ENCODE peak calls at places on chromosome 17, in six cellular contexts. Z, S, U, W, B and V are unnamed samples.
A peak's percentile ranks its signal among the peaks of the same experiment; 100 is the strongest.

GRCh38 chr17:32551186-32551955 is 64.6 kb downstream of the CDK5R1 start:
- DNase-seq in Z (no peak), S (no peak), U (no peak), W (no peak), B (no peak), V (no peak)

GRCh38 chr17:50612281-50612680 is 22.4 kb upstream of the ABCC3 start:
- DNase-seq in Z (no peak), S (no peak), U (no peak), W (no peak), B (peak; percentile 50), V (no peak)

GRCh38 chr17:50346313-50347086 is 574 bp downstream of the XYLT2 start:
- DNase-seq in Z (peak; percentile 76), S (peak; percentile 55), U (peak; percentile 65), W (peak; percentile 59), B (peak; percentile 87), V (no peak)

GRCh38 chr17:58096892-58097291 is 13.7 kb downstream of the DYNLL2 start:
- DNase-seq in Z (no peak), S (no peak), U (no peak), W (no peak), B (no peak), V (no peak)

GRCh38 chr17:57601328-57601727 is 143.8 kb downstream of the CCDC182 start:
- DNase-seq in Z (no peak), S (no peak), U (no peak), W (no peak), B (no peak), V (no peak)

GRCh38 chr17:4204676-4205075 is 59.1 kb downstream of the ANKFY1 start:
- DNase-seq in Z (peak; percentile 94), S (peak; percentile 64), U (no peak), W (no peak), B (no peak), V (no peak)

GRCh38 chr17:31550389-31551056 is 159.0 kb downstream of the RAB11FIP4 start:
- DNase-seq in Z (no peak), S (peak; percentile 41), U (no peak), W (no peak), B (no peak), V (no peak)

GRCh38 chr17:54882371-54882770 is 18.3 kb upstream of the TOM1L1 start:
- DNase-seq in Z (no peak), S (no peak), U (no peak), W (no peak), B (no peak), V (no peak)

GRCh38 chr17:67570797-67571196 is 146.9 kb upstream of the NOL11 start:
- DNase-seq in Z (no peak), S (no peak), U (no peak), W (no peak), B (no peak), V (no peak)

GRCh38 chr17:82349287-82349701 is 9.8 kb upstream of the TEX19 start:
- DNase-seq in Z (no peak), S (no peak), U (no peak), W (no peak), B (no peak), V (no peak)

GRCh38 chr17:57566724-57567123 is 178.4 kb downstream of the CCDC182 start:
- DNase-seq in Z (no peak), S (no peak), U (no peak), W (no peak), B (peak; percentile 49), V (no peak)

GRCh38 chr17:41784207-41784744 is 2.2 kb downstream of the JUP start:
- DNase-seq in Z (no peak), S (peak; percentile 68), U (peak; percentile 67), W (peak; percentile 76), B (no peak), V (no peak)

GRCh38 chr17:38509008-38509771 is 80.9 kb downstream of the ARHGAP23 start:
- DNase-seq in Z (peak; percentile 90), S (peak; percentile 95), U (peak; percentile 97), W (peak; percentile 94), B (peak; percentile 82), V (peak; percentile 54)

GRCh38 chr17:82126479-82127314 is 28.7 kb upstream of the FASN start:
- DNase-seq in Z (no peak), S (no peak), U (no peak), W (no peak), B (no peak), V (no peak)

GRCh38 chr17:14756469-14756868 is 455.6 kb downstream of the HS3ST3B1 start:
- DNase-seq in Z (no peak), S (peak; percentile 56), U (no peak), W (no peak), B (no peak), V (no peak)

GRCh38 chr17:6061290-6061689 is 8.9 kb upstream of the WSCD1 start:
- DNase-seq in Z (no peak), S (peak; percentile 70), U (no peak), W (no peak), B (no peak), V (no peak)

GRCh38 chr17:48541574-48542113 is 3.3 kb downstream of the HOXB2 start:
- DNase-seq in Z (peak; percentile 94), S (peak; percentile 50), U (no peak), W (peak; percentile 53), B (peak; percentile 64), V (peak; percentile 44)

GRCh38 chr17:28371245-28372202 is at the start of gene SARM1:
- DNase-seq in Z (peak; percentile 95), S (peak; percentile 94), U (peak; percentile 99), W (peak; percentile 98), B (peak; percentile 91), V (peak; percentile 82)

GRCh38 chr17:28370744-28371103 is 617 bp upstream of the VTN start:
- DNase-seq in Z (no peak), S (no peak), U (no peak), W (no peak), B (no peak), V (no peak)

GRCh38 chr17:28369684-28370034 is 448 bp downstream of the VTN start:
- DNase-seq in Z (no peak), S (peak; percentile 49), U (no peak), W (no peak), B (no peak), V (no peak)

GRCh38 chr17:28368915-28369683 is 1.0 kb downstream of the VTN start:
- DNase-seq in Z (no peak), S (no peak), U (no peak), W (no peak), B (no peak), V (no peak)

GRCh38 chr17:28370035-28370743 is at the start of gene VTN:
- DNase-seq in Z (no peak), S (peak; percentile 89), U (peak; percentile 56), W (peak; percentile 84), B (no peak), V (no peak)
- TF ChIP-seq CTCF in Z (no peak), S (no peak), U (no peak), W (peak; percentile 24), B (no peak), V (no peak)

GRCh38 chr17:75627094-75627493 is 6.1 kb upstream of the SMIM5 start:
- DNase-seq in Z (no peak), S (no peak), U (no peak), W (no peak), B (peak; percentile 47), V (no peak)

GRCh38 chr17:75630071-75630917 is 2.9 kb upstream of the SMIM5 start:
- DNase-seq in Z (no peak), S (no peak), U (no peak), W (no peak), B (no peak), V (no peak)

GRCh38 chr17:75628425-75628824 is 4.8 kb upstream of the SMIM5 start:
- DNase-seq in Z (no peak), S (no peak), U (no peak), W (no peak), B (peak; percentile 35), V (no peak)

GRCh38 chr17:75631353-75631752 is 1.9 kb upstream of the SMIM5 start:
- DNase-seq in Z (no peak), S (no peak), U (no peak), W (no peak), B (peak; percentile 76), V (no peak)

DNA sequence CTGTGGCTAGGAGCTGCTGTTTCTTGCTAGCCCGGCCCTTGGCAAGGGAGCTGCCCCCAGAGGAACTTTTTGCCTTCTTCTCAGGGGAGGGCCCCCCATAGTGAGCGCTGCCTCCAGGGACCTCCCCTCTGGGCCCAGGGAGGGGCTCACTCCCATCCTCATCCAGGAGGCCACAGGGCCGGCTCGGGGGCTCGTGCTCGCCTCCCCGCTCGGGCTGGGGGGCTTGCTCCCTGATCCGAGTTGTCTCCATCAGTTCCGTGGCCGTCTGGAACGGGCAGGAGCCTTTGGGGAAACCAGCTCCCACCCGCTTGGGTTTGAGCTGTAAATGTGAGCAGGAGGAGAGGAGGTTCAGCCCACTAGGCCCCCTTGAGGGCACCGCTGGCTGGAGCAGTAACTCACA is 4.1 kb upstream of the SMIM5 start:
- DNase-seq in Z (no peak), S (no peak), U (no peak), W (no peak), B (no peak), V (no peak)
- TF ChIP-seq CTCF in Z (no peak), S (no peak), U (no peak), W (no peak), B (no peak), V (no peak)

GRCh38 chr17:37490022-37490587 is 414 bp downstream of the DUSP14 start:
- DNase-seq in Z (peak; percentile 81), S (peak; percentile 89), U (peak; percentile 74), W (peak; percentile 78), B (peak; percentile 86), V (peak; percentile 74)
- TF ChIP-seq CTCF in Z (no peak), S (peak; percentile 38), U (no peak), W (peak; percentile 45), B (peak; percentile 32), V (no peak)

GRCh38 chr17:1928976-1929375 is 96.2 kb downstream of the RTN4RL1 start:
- DNase-seq in Z (no peak), S (no peak), U (no peak), W (peak; percentile 3), B (no peak), V (no peak)

GRCh38 chr17:1929896-1930750 is 95.0 kb downstream of the RTN4RL1 start:
- DNase-seq in Z (no peak), S (no peak), U (no peak), W (peak; percentile 34), B (no peak), V (no peak)

GRCh38 chr17:1934901-1935300 is 90.2 kb downstream of the RTN4RL1 start:
- DNase-seq in Z (no peak), S (no peak), U (no peak), W (no peak), B (no peak), V (no peak)

GRCh38 chr17:1933875-1934715 is 91.0 kb downstream of the RTN4RL1 start:
- DNase-seq in Z (no peak), S (no peak), U (no peak), W (peak; percentile 61), B (no peak), V (no peak)

DNA sequence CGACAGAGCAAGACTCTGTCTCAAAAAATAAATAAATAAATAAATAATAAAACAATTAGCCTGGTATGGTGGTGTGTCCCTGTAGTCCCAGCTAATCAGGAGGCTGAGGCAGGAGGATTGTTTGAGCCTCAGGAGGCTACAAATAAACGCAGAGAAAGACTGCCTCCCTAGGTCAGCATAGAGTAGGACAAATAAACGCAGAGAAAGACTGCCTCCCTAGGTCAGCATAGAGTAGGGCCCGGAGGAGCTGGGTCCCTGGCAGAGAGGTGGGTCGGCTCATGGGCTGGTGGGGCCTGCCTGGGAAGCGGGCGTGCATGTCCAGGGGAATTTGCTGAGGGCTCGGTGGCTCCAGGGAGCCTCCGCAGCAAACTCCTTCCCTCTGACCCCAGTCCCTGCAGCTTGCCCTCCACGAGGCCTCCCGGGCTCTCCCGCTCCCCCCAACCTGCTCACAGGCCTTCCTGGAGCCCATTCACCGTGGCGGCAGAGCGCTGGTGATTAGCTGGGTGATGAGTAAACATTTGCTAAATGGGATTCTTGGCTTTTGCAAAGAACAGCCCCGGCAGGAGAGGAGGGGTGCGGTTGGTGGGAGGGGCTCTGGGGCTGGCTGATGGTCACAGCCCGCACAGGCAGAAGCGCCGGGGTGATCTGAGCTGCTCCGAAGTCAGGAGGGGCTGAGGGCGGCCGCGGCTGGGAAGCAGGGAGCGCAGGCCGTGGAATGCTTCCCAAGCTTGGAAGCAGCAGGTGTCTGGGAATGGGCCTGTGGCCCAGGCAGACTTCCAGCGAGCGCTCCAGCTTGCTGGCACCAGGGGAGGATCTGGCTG is 93.2 kb downstream of the RTN4RL1 start:
- DNase-seq in Z (peak; percentile 77), S (peak; percentile 74), U (peak; percentile 73), W (peak; percentile 92), B (no peak), V (no peak)
- TF ChIP-seq CTCF in Z (no peak), S (no peak), U (no peak), W (peak; percentile 31), B (no peak), V (no peak)